ENCODE peak calls at places on chromosome 11, in nine cellular contexts. One of them, this sample, is unnamed.

GRCh38 chr11:117795726-117796455 is 1.1 kb downstream of the DSCAML1 start:
- DNase-seq in adipocyte: no peak
- DNase-seq in stimulated activated CD4-positive, alpha-beta T cell treated with anti-CD3 and anti-CD28 coated beads, TNF-alpha, amount 100 ng/mL, for 1 hour: no peak
- DNase-seq in OCI-M1: no peak
- DNase-seq in NCI-H345: no peak
- DNase-seq in CD8-positive, alpha-beta memory T cell: no peak
- DNase-seq in KBM-7: no peak
- DNase-seq in Kasumi-1: no peak
- DNase-seq in T-helper 9 cell: no peak
- DNase-seq in this sample: no peak

GRCh38 chr11:73392108-73393010 is 16.2 kb downstream of the RELT start:
- DNase-seq in CD8-positive, alpha-beta memory T cell: no peak
- DNase-seq in stimulated activated CD4-positive, alpha-beta T cell treated with anti-CD3 and anti-CD28 coated beads, TNF-alpha, amount 100 ng/mL, for 1 hour: no peak
- DNase-seq in T-helper 9 cell: no peak
- DNase-seq in NCI-H345: no peak
- DNase-seq in OCI-M1: no peak
- DNase-seq in adipocyte: no peak
- DNase-seq in KBM-7: no peak
- DNase-seq in Kasumi-1: no peak
- DNase-seq in this sample: no peak

GRCh38 chr11:83602116-83602515 is 315.9 kb upstream of the CCDC90B start:
- DNase-seq in stimulated activated CD4-positive, alpha-beta T cell treated with anti-CD3 and anti-CD28 coated beads, TNF-alpha, amount 100 ng/mL, for 1 hour: no peak
- DNase-seq in adipocyte: no peak
- DNase-seq in T-helper 9 cell: no peak
- DNase-seq in Kasumi-1: no peak
- DNase-seq in OCI-M1: no peak
- DNase-seq in NCI-H345: no peak
- DNase-seq in KBM-7: no peak
- DNase-seq in CD8-positive, alpha-beta memory T cell: no peak
- DNase-seq in this sample: no peak

GRCh38 chr11:1837171-1838076 is 1.4 kb upstream of the TNNI2 start:
- DNase-seq in CD8-positive, alpha-beta memory T cell: peak
- DNase-seq in T-helper 9 cell: peak
- DNase-seq in adipocyte: peak
- DNase-seq in KBM-7: peak
- DNase-seq in NCI-H345: peak
- DNase-seq in Kasumi-1: peak
- DNase-seq in stimulated activated CD4-positive, alpha-beta T cell treated with anti-CD3 and anti-CD28 coated beads, TNF-alpha, amount 100 ng/mL, for 1 hour: peak
- DNase-seq in OCI-M1: peak
- DNase-seq in this sample: peak

GRCh38 chr11:65077466-65077865 is 6.4 kb downstream of the CDCA5 start:
- DNase-seq in OCI-M1: no peak
- DNase-seq in Kasumi-1: no peak
- DNase-seq in CD8-positive, alpha-beta memory T cell: no peak
- DNase-seq in adipocyte: no peak
- DNase-seq in T-helper 9 cell: no peak
- DNase-seq in KBM-7: no peak
- DNase-seq in NCI-H345: no peak
- DNase-seq in stimulated activated CD4-positive, alpha-beta T cell treated with anti-CD3 and anti-CD28 coated beads, TNF-alpha, amount 100 ng/mL, for 1 hour: no peak
- DNase-seq in this sample: no peak

GRCh38 chr11:115720537-115721308 is 216.5 kb upstream of the CADM1 start:
- DNase-seq in OCI-M1: no peak
- DNase-seq in stimulated activated CD4-positive, alpha-beta T cell treated with anti-CD3 and anti-CD28 coated beads, TNF-alpha, amount 100 ng/mL, for 1 hour: no peak
- DNase-seq in adipocyte: no peak
- DNase-seq in NCI-H345: no peak
- DNase-seq in T-helper 9 cell: no peak
- DNase-seq in Kasumi-1: no peak
- DNase-seq in CD8-positive, alpha-beta memory T cell: no peak
- DNase-seq in KBM-7: no peak
- DNase-seq in this sample: no peak

GRCh38 chr11:45266693-45267451 is 19.3 kb downstream of the SYT13 start:
- DNase-seq in NCI-H345: no peak
- DNase-seq in T-helper 9 cell: no peak
- DNase-seq in stimulated activated CD4-positive, alpha-beta T cell treated with anti-CD3 and anti-CD28 coated beads, TNF-alpha, amount 100 ng/mL, for 1 hour: no peak
- DNase-seq in Kasumi-1: no peak
- DNase-seq in OCI-M1: peak
- DNase-seq in KBM-7: no peak
- DNase-seq in adipocyte: no peak
- DNase-seq in CD8-positive, alpha-beta memory T cell: no peak
- DNase-seq in this sample: no peak

GRCh38 chr11:109512680-109513079 is 90.7 kb downstream of the C11orf87 start:
- DNase-seq in stimulated activated CD4-positive, alpha-beta T cell treated with anti-CD3 and anti-CD28 coated beads, TNF-alpha, amount 100 ng/mL, for 1 hour: no peak
- DNase-seq in CD8-positive, alpha-beta memory T cell: no peak
- DNase-seq in Kasumi-1: peak
- DNase-seq in OCI-M1: peak
- DNase-seq in T-helper 9 cell: no peak
- DNase-seq in adipocyte: no peak
- DNase-seq in KBM-7: peak
- DNase-seq in NCI-H345: no peak
- DNase-seq in this sample: no peak

GRCh38 chr11:65503606-65503922 is 4.7 kb downstream of the MALAT1 start:
- DNase-seq in KBM-7: no peak
- DNase-seq in adipocyte: peak
- DNase-seq in stimulated activated CD4-positive, alpha-beta T cell treated with anti-CD3 and anti-CD28 coated beads, TNF-alpha, amount 100 ng/mL, for 1 hour: no peak
- DNase-seq in T-helper 9 cell: no peak
- DNase-seq in Kasumi-1: no peak
- DNase-seq in NCI-H345: no peak
- DNase-seq in CD8-positive, alpha-beta memory T cell: no peak
- DNase-seq in OCI-M1: no peak
- DNase-seq in this sample: no peak

GRCh38 chr11:12640355-12640754 is 33.9 kb upstream of the TEAD1 start:
- DNase-seq in stimulated activated CD4-positive, alpha-beta T cell treated with anti-CD3 and anti-CD28 coated beads, TNF-alpha, amount 100 ng/mL, for 1 hour: no peak
- DNase-seq in CD8-positive, alpha-beta memory T cell: no peak
- DNase-seq in adipocyte: no peak
- DNase-seq in T-helper 9 cell: no peak
- DNase-seq in OCI-M1: no peak
- DNase-seq in NCI-H345: no peak
- DNase-seq in KBM-7: no peak
- DNase-seq in Kasumi-1: no peak
- DNase-seq in this sample: no peak

GRCh38 chr11:13955971-13956421 is 6.5 kb upstream of the SPON1 start:
- DNase-seq in NCI-H345: peak
- DNase-seq in CD8-positive, alpha-beta memory T cell: peak
- DNase-seq in OCI-M1: peak
- DNase-seq in stimulated activated CD4-positive, alpha-beta T cell treated with anti-CD3 and anti-CD28 coated beads, TNF-alpha, amount 100 ng/mL, for 1 hour: peak
- DNase-seq in Kasumi-1: peak
- DNase-seq in KBM-7: peak
- DNase-seq in adipocyte: peak
- DNase-seq in T-helper 9 cell: peak
- DNase-seq in this sample: peak

GRCh38 chr11:111512296-111513239 is at the start of gene BTG4:
- DNase-seq in OCI-M1: no peak
- DNase-seq in stimulated activated CD4-positive, alpha-beta T cell treated with anti-CD3 and anti-CD28 coated beads, TNF-alpha, amount 100 ng/mL, for 1 hour: no peak
- DNase-seq in T-helper 9 cell: peak
- DNase-seq in adipocyte: no peak
- DNase-seq in KBM-7: no peak
- DNase-seq in Kasumi-1: no peak
- DNase-seq in NCI-H345: peak
- DNase-seq in CD8-positive, alpha-beta memory T cell: no peak
- DNase-seq in this sample: no peak

GRCh38 chr11:6604081-6604626 is 580 bp downstream of the ILK start:
- DNase-seq in CD8-positive, alpha-beta memory T cell: peak
- DNase-seq in KBM-7: peak
- DNase-seq in OCI-M1: peak
- DNase-seq in Kasumi-1: peak
- DNase-seq in T-helper 9 cell: peak
- DNase-seq in adipocyte: peak
- DNase-seq in stimulated activated CD4-positive, alpha-beta T cell treated with anti-CD3 and anti-CD28 coated beads, TNF-alpha, amount 100 ng/mL, for 1 hour: no peak
- DNase-seq in NCI-H345: peak
- DNase-seq in this sample: peak

GRCh38 chr11:14300661-14301304 is 58.2 kb downstream of the RRAS2 start:
- DNase-seq in CD8-positive, alpha-beta memory T cell: peak
- DNase-seq in adipocyte: peak
- DNase-seq in T-helper 9 cell: peak
- DNase-seq in OCI-M1: peak
- DNase-seq in NCI-H345: peak
- DNase-seq in Kasumi-1: peak
- DNase-seq in stimulated activated CD4-positive, alpha-beta T cell treated with anti-CD3 and anti-CD28 coated beads, TNF-alpha, amount 100 ng/mL, for 1 hour: no peak
- DNase-seq in KBM-7: peak
- DNase-seq in this sample: peak